ENCODE peak calls at places on chromosome 15, in eight cellular contexts. X is fibroblast of pulmonary artery, H is upper lobe of right lung, J is ovary, S is left lung, B is HFF-Myc, O is choroid plexus epithelial cell, G is astrocyte of the spinal cord. E is an unnamed sample.

GRCh38 chr15:85282504-85283115 is 97.8 kb upstream of the AKAP13 start:
- DNase-seq in X (peak), H (no peak), J (no peak), S (no peak), B (no peak), O (peak), G (peak), E (peak)

GRCh38 chr15:84921121-84921520 is 36.7 kb downstream of the SLC28A1 start:
- DNase-seq in X (no peak), H (no peak), J (no peak), S (no peak), B (no peak), O (no peak), G (no peak), E (no peak)

GRCh38 chr15:88651971-88652370 is 13.2 kb downstream of the ISG20 start:
- DNase-seq in X (no peak), H (no peak), J (no peak), S (no peak), B (no peak), O (no peak), G (no peak), E (no peak)

GRCh38 chr15:93072440-93073394 is 16.3 kb downstream of the RGMA start:
- DNase-seq in X (peak), H (peak), J (peak), S (peak), B (no peak), O (peak), G (peak), E (peak)

GRCh38 chr15:35980719-35981118 is 434.8 kb upstream of the DPH6 start:
- DNase-seq in X (peak), H (no peak), J (no peak), S (no peak), B (no peak), O (peak), G (peak), E (peak)

GRCh38 chr15:90686435-90687218 is 30.5 kb upstream of the BLM start:
- DNase-seq in X (no peak), H (no peak), J (no peak), S (no peak), B (no peak), O (no peak), G (no peak), E (no peak)

GRCh38 chr15:64023215-64023614 is 23.1 kb downstream of the DAPK2 start:
- DNase-seq in X (no peak), H (no peak), J (no peak), S (no peak), B (no peak), O (no peak), G (no peak), E (no peak)

GRCh38 chr15:69881310-69881660 is 216.4 kb downstream of the TLE3 start:
- DNase-seq in X (no peak), H (no peak), J (no peak), S (no peak), B (no peak), O (no peak), G (no peak), E (no peak)

GRCh38 chr15:73747847-73748605 is 5.1 kb downstream of the INSYN1 start:
- DNase-seq in X (no peak), H (no peak), J (no peak), S (no peak), B (no peak), O (no peak), G (no peak), E (no peak)

GRCh38 chr15:65217526-65218482 is 6.5 kb upstream of the CILP start:
- DNase-seq in X (no peak), H (no peak), J (no peak), S (no peak), B (no peak), O (no peak), G (no peak), E (no peak)
- TF ChIP-seq CTCF in X (no peak), H (no peak), J (no peak), S (no peak), B (no peak), O (no peak), G (no peak), E (no peak)

GRCh38 chr15:62588930-62589655 is 424.0 kb upstream of the C2CD4B start:
- DNase-seq in X (peak), H (no peak), J (no peak), S (no peak), B (peak), O (no peak), G (peak), E (peak)
- H3K4me3 ChIP-seq in X (no peak), H (no peak), J (no peak), S (no peak), B (no peak), O (no peak), G (no peak), E (no peak)

DNA sequence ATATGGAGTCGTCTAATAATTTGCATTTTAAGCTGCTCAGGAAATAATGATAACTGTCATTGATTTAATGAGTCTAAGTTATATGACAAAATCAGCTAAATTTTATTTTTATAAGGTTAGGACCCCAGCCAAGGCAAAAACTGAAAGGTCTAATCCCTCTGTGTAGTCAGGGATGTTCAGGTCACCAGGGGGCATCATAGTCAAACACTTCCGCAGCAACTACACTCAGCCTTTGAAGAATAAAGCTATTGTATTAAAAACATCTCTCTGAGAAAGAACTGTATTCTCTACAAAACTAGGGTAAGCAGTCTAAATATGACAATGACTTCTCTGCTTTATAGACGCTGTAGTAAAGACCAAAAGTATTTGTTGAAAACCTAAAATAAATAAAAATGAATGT is 15.0 kb downstream of the INTS14 start:
- DNase-seq in X (peak), H (no peak), J (no peak), S (no peak), B (no peak), O (peak), G (no peak), E (no peak)
- TF ChIP-seq CTCF in X (peak), H (peak), J (no peak), S (no peak), B (peak), O (peak), G (peak), E (no peak)

GRCh38 chr15:62931650-62932049 is 110.9 kb upstream of the TPM1 start:
- DNase-seq in X (no peak), H (no peak), J (no peak), S (no peak), B (no peak), O (no peak), G (no peak), E (no peak)

GRCh38 chr15:62927196-62927595 is 115.4 kb upstream of the TPM1 start:
- DNase-seq in X (no peak), H (no peak), J (no peak), S (no peak), B (no peak), O (no peak), G (no peak), E (no peak)

GRCh38 chr15:62925875-62926274 is 116.7 kb upstream of the TPM1 start:
- DNase-seq in X (no peak), H (no peak), J (no peak), S (no peak), B (no peak), O (no peak), G (no peak), E (no peak)

GRCh38 chr15:62928996-62929350 is 113.6 kb upstream of the TPM1 start:
- DNase-seq in X (no peak), H (no peak), J (no peak), S (no peak), B (no peak), O (peak), G (peak), E (peak)

DNA sequence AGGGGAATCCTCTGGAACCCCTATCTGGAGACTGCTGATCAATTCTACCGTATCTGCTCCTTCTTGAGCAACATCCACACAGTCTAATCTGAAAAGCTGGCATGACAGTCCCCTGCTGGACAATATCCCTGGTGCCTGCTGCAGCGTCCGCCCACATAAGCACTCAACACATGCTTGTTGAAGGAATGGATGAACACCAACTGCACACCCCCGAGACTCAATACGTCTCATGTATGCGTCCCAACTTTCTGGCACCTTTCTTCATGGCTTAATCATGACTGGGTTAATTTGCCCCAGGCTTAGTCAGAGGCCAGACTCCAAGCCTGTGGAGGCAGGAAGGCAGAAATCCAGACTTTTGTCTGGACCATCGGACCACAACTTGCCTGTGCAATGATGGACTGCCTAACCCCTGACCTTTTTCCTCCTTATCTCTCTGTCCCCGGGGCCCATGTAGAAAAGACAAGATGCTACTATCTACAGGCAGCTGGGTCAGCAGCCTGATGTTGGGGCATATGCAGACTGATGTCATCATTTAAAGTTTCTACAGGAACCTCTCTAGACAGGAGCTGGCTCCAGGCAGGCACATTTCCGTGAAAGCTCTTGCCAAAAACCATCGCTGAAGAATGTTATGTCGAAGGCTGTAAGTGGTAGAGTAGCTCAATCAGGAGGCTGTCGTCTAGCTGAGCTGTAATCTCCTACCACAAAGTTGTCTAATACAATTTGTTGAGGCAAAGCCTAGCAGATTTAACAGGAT is 114.1 kb upstream of the TPM1 start:
- DNase-seq in X (peak), H (no peak), J (no peak), S (no peak), B (peak), O (peak), G (peak), E (peak)
- H3K4me3 ChIP-seq in X (no peak), H (no peak), J (no peak), S (no peak), B (no peak), O (no peak), G (no peak), E (no peak)

GRCh38 chr15:39602143-39602542 is 21.3 kb downstream of the THBS1 start:
- DNase-seq in X (no peak), H (no peak), J (no peak), S (no peak), B (no peak), O (no peak), G (no peak), E (no peak)
- TF ChIP-seq CTCF in X (no peak), H (no peak), J (no peak), S (no peak), B (peak), O (peak), G (no peak), E (peak)

GRCh38 chr15:75651810-75652543 is 4.3 kb downstream of the SNX33 start:
- DNase-seq in X (no peak), H (no peak), J (no peak), S (no peak), B (no peak), O (no peak), G (no peak), E (no peak)
- H3K4me3 ChIP-seq in X (peak), H (peak), J (peak), S (peak), B (peak), O (peak), G (peak), E (peak)

DNA sequence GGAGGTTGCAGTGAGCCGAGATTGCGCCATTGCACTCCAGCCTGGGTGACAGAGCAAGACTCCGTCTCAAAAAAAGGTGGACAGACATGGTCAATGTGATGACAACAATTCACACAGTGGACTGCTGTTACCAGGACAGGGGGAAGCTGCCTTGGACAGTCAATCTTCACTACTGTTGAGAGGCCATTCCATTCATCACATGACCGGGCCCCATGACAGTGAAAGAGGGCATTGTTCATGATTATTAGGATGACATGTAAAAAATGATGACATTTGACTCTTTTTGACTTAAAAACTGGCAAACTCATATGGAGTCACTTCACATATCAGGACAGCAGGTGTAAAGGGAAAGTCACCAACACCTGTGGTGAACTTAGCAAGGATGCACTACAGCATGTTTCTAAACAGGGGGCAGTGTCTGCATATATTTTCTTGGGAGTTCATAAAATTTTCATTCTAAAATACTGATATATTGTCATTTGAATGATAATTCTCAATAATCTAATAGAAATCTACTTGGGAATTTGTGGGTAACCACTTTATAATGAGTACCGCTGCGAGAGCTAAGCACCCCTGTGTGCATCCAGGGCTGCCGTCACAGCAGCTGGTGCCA is 34.2 kb upstream of the LDHAL6B start:
- DNase-seq in X (no peak), H (no peak), J (no peak), S (no peak), B (no peak), O (no peak), G (no peak), E (no peak)
- TF ChIP-seq CTCF in X (peak), H (no peak), J (no peak), S (no peak), B (no peak), O (peak), G (peak), E (no peak)

E was measured in foreskin fibroblast.